ENCODE peak calls at places on chromosomes 2 and 18, in nine cellular contexts. V is IMR-90; X is CD4-positive, alpha-beta memory T cell; J is stimulated activated naive CD4-positive, alpha-beta T cell; Z is H54; W is LoVo; I is left cardiac atrium; Y is T-helper 1 cell; D is activated CD4-positive, alpha-beta T cell treated with anti-CD3 and anti-CD28 coated beads for 24 hours. A is an unnamed sample.

GRCh38 chr2:172985139-172985874 is 90.3 kb upstream of the MAP3K20 start:
- DNase-seq in V (peak), X (no peak), J (no peak), Z (peak), W (peak), I (peak), Y (peak), D (no peak), A (no peak)

GRCh38 chr2:32858713-32859112 is 88.0 kb upstream of the LTBP1 start:
- DNase-seq in V (no peak), X (no peak), J (no peak), Z (no peak), W (no peak), I (no peak), Y (no peak), D (no peak), A (no peak)

GRCh38 chr2:197034969-197035368 is 108.5 kb upstream of the PGAP1 start:
- DNase-seq in V (no peak), X (no peak), J (no peak), Z (no peak), W (no peak), I (no peak), Y (no peak), D (no peak), A (no peak)

GRCh38 chr2:65390134-65390533 is 42.3 kb downstream of the SPRED2 start:
- DNase-seq in V (no peak), X (no peak), J (no peak), Z (no peak), W (no peak), I (no peak), Y (peak), D (no peak), A (no peak)

GRCh38 chr18:76445741-76446232 is 49.3 kb downstream of the ZNF516 start:
- DNase-seq in V (no peak), X (no peak), J (no peak), Z (peak), W (no peak), I (no peak), Y (no peak), D (no peak), A (peak)

GRCh38 chr2:58899692-58900091 is 658.6 kb upstream of the FANCL start:
- DNase-seq in V (peak), X (no peak), J (no peak), Z (no peak), W (no peak), I (no peak), Y (no peak), D (no peak), A (no peak)

GRCh38 chr2:142673836-142674235 is 203.6 kb upstream of the KYNU start:
- DNase-seq in V (no peak), X (no peak), J (no peak), Z (no peak), W (no peak), I (no peak), Y (no peak), D (no peak), A (no peak)

GRCh38 chr2:74857725-74858124 is 23.8 kb downstream of the HK2 start:
- DNase-seq in V (no peak), X (no peak), J (no peak), Z (no peak), W (no peak), I (no peak), Y (no peak), D (no peak), A (no peak)

GRCh38 chr18:79610461-79611039 is 69.1 kb upstream of the CTDP1 start:
- DNase-seq in V (no peak), X (no peak), J (no peak), Z (no peak), W (no peak), I (peak), Y (no peak), D (no peak), A (no peak)

GRCh38 chr2:26455801-26456700 is 21.9 kb downstream of the OTOF start:
- DNase-seq in V (no peak), X (no peak), J (no peak), Z (no peak), W (no peak), I (no peak), Y (no peak), D (no peak), A (no peak)

GRCh38 chr2:176650101-176650500 is 380.9 kb downstream of the MTX2 start:
- DNase-seq in V (no peak), X (no peak), J (no peak), Z (no peak), W (no peak), I (no peak), Y (no peak), D (no peak), A (no peak)

GRCh38 chr2:26685312-26685711 is 7.2 kb upstream of the KCNK3 start:
- DNase-seq in V (no peak), X (no peak), J (no peak), Z (no peak), W (no peak), I (peak), Y (no peak), D (no peak), A (no peak)

GRCh38 chr18:55453186-55453585 is 134.8 kb downstream of the TCF4 start:
- DNase-seq in V (no peak), X (no peak), J (no peak), Z (no peak), W (no peak), I (no peak), Y (no peak), D (no peak), A (no peak)

GRCh38 chr2:65991864-65992554 is 442.9 kb upstream of the MEIS1 start:
- DNase-seq in V (no peak), X (no peak), J (no peak), Z (no peak), W (no peak), I (no peak), Y (no peak), D (no peak), A (no peak)

GRCh38 chr2:202848813-202849212 is 22.8 kb downstream of the ICA1L start:
- DNase-seq in V (no peak), X (no peak), J (no peak), Z (no peak), W (no peak), I (peak), Y (no peak), D (no peak), A (no peak)

GRCh38 chr2:24122356-24123211 is 550 bp downstream of the PFN4 start:
- DNase-seq in V (peak), X (peak), J (no peak), Z (no peak), W (no peak), I (no peak), Y (no peak), D (no peak), A (no peak)

A was measured in fibroblast of gingiva.